ENCODE peak calls at places on chromosome 3, in seven cellular contexts. K is brain microvascular endothelial cell, B is A549, T is breast epithelium, O is heart left ventricle, V is neural progenitor cell, C is astrocyte. P is an unnamed sample.
A peak's percentile ranks its signal among the peaks of the same experiment; 100 is the strongest.

GRCh38 chr3:194285024-194285858 is 65.9 kb downstream of the CPN2 start:
- DNase-seq in B (no peak), C (peak; percentile 83), K (no peak), T (no peak), O (no peak), V (no peak), P (peak; percentile 84)

GRCh38 chr3:163543558-163544189 is 1534.6 kb downstream of the SI start:
- DNase-seq in C (no peak), K (no peak), V (no peak), T (no peak), B (no peak), O (no peak), P (no peak)

GRCh38 chr3:184164648-184165330 is 9.6 kb downstream of the DVL3 start:
- DNase-seq in T (no peak), B (no peak), K (no peak), V (no peak), C (no peak), O (no peak), P (no peak)

GRCh38 chr3:115922681-115923347 is 299.5 kb downstream of the GAP43 start:
- DNase-seq in K (peak; percentile 69), B (no peak), T (no peak), O (no peak), C (peak; percentile 54), V (peak; percentile 26), P (peak; percentile 35)

GRCh38 chr3:186985713-186986364 is 55.5 kb downstream of the ST6GAL1 start:
- DNase-seq in C (no peak), T (no peak), B (no peak), K (no peak), O (no peak), V (no peak), P (no peak)

GRCh38 chr3:198071602-198072285 is 111.7 kb downstream of the LMLN start:
- DNase-seq in K (peak; percentile 99), V (peak; percentile 35), C (peak; percentile 99), O (no peak), B (peak; percentile 28), T (no peak), P (peak; percentile 88)

GRCh38 chr3:69541059-69541471 is 155.2 kb upstream of the FRMD4B start:
- DNase-seq in B (no peak), C (no peak), O (no peak), T (peak; percentile 60), K (no peak), V (peak; percentile 76), P (peak; percentile 12)

GRCh38 chr3:172194702-172195392 is 155.5 kb downstream of the FNDC3B start:
- DNase-seq in C (peak; percentile 67), T (no peak), O (no peak), K (peak; percentile 68), B (peak; percentile 55), V (peak; percentile 74), P (peak; percentile 49)

GRCh38 chr3:119819806-119820205 is 37.9 kb downstream of the NR1I2 start:
- DNase-seq in V (no peak), T (no peak), C (no peak), K (no peak), B (no peak), O (no peak), P (peak; percentile 40)

GRCh38 chr3:177832862-177833261 is 635.6 kb upstream of the TBL1XR1 start:
- DNase-seq in C (no peak), T (no peak), V (no peak), O (no peak), K (no peak), B (no peak), P (peak; percentile 56)

GRCh38 chr3:11394397-11394796 is 122.2 kb downstream of the ATG7 start:
- DNase-seq in O (no peak), T (no peak), K (no peak), B (no peak), C (no peak), V (no peak), P (no peak)

GRCh38 chr3:26799679-26800317 is 177.2 kb downstream of the LRRC3B start:
- DNase-seq in B (no peak), T (no peak), V (peak; percentile 46), O (no peak), K (no peak), C (no peak), P (no peak)

GRCh38 chr3:16432714-16433113 is 80.8 kb downstream of the RFTN1 start:
- DNase-seq in V (no peak), O (no peak), B (no peak), T (no peak), C (no peak), K (no peak), P (no peak)

GRCh38 chr3:134852132-134852531 is 57.1 kb downstream of the EPHB1 start:
- DNase-seq in C (no peak), K (no peak), B (no peak), O (no peak), V (no peak), T (no peak), P (no peak)

GRCh38 chr3:50195501-50196252 is 4.3 kb downstream of the GNAT1 start:
- DNase-seq in V (no peak), C (no peak), B (no peak), T (no peak), O (no peak), K (no peak), P (peak; percentile 34)

GRCh38 chr3:190645932-190646331 is 132.0 kb downstream of the IL1RAP start:
- DNase-seq in K (no peak), C (no peak), O (no peak), T (no peak), B (no peak), V (no peak), P (no peak)

GRCh38 chr3:174907628-174908407 is 48.7 kb downstream of the NAALADL2 start:
- DNase-seq in O (no peak), K (no peak), C (no peak), T (no peak), V (no peak), B (no peak), P (no peak)

GRCh38 chr3:48406443-48407431 is 23.1 kb downstream of the PLXNB1 start:
- DNase-seq in V (no peak), B (no peak), C (no peak), K (no peak), T (peak; percentile 15), O (no peak), P (no peak)

GRCh38 chr3:185688808-185689207 is 102.7 kb downstream of the SENP2 start:
- DNase-seq in B (peak; percentile 84), K (peak; percentile 99), O (no peak), V (no peak), C (peak; percentile 98), T (peak; percentile 29), P (peak; percentile 99)

GRCh38 chr3:101042996-101043686 is 49.9 kb upstream of the ABI3BP start:
- DNase-seq in T (no peak), C (peak; percentile 33), B (no peak), K (no peak), O (no peak), V (no peak), P (peak; percentile 74)

GRCh38 chr3:77873599-77873998 is 833.7 kb downstream of the ROBO2 start:
- DNase-seq in C (no peak), V (no peak), T (no peak), O (no peak), B (no peak), K (no peak), P (no peak)

GRCh38 chr3:98557324-98558010 is 25.7 kb downstream of the GPR15 start:
- DNase-seq in T (no peak), V (no peak), C (no peak), K (no peak), B (no peak), O (no peak), P (no peak)

GRCh38 chr3:132222868-132223538 is 94.2 kb upstream of the ACP3 start:
- DNase-seq in T (no peak), B (no peak), V (peak; percentile 20), C (no peak), O (no peak), K (no peak), P (no peak)

GRCh38 chr3:58341376-58341775 is 8.7 kb downstream of the PXK start:
- DNase-seq in C (no peak), V (no peak), T (no peak), K (no peak), O (no peak), B (no peak), P (peak; percentile 51)

GRCh38 chr3:116139607-116140006 is 305.7 kb downstream of the LSAMP start:
- DNase-seq in K (peak; percentile 7), B (no peak), V (no peak), O (no peak), T (no peak), C (no peak), P (no peak)

GRCh38 chr3:153163349-153164008 is 1.5 kb downstream of the RAP2B start:
- DNase-seq in T (no peak), V (no peak), C (peak; percentile 39), K (no peak), B (no peak), O (no peak), P (peak; percentile 36)
- H3K4me3 ChIP-seq in T (peak overlapping the region; percentile 91), V (peak overlapping the region; percentile 97), C (peak overlapping the region; percentile 97), K (peak overlapping the region; percentile 95), B (peak overlapping the region; percentile 91), O (peak overlapping the region; percentile 81), P (peak overlapping the region; percentile 95)

GRCh38 chr3:12831582-12831866 is 9.8 kb downstream of the RPL32 start:
- DNase-seq in V (no peak), B (no peak), O (no peak), C (no peak), K (no peak), T (no peak), P (no peak)

GRCh38 chr3:12832350-12833225 is 8.8 kb downstream of the RPL32 start:
- DNase-seq in K (no peak), O (no peak), T (no peak), C (no peak), V (no peak), B (no peak), P (no peak)

GRCh38 chr3:12829886-12830784 is 11.2 kb downstream of the RPL32 start:
- DNase-seq in B (no peak), K (no peak), O (no peak), C (no peak), T (no peak), V (no peak), P (no peak)

GRCh38 chr3:12829404-12829803 is 12.0 kb downstream of the RPL32 start:
- DNase-seq in K (no peak), B (no peak), T (no peak), C (no peak), V (no peak), O (no peak), P (no peak)

GRCh38 chr3:12830785-12831581 is 10.4 kb downstream of the RPL32 start:
- DNase-seq in K (no peak), B (no peak), T (no peak), V (no peak), O (no peak), C (no peak), P (no peak)
- TF ChIP-seq CTCF in K (peak; percentile 39), B (no peak), T (no peak), V (peak; percentile 24), O (no peak), C (peak; percentile 33), P (peak; percentile 25)

DNA sequence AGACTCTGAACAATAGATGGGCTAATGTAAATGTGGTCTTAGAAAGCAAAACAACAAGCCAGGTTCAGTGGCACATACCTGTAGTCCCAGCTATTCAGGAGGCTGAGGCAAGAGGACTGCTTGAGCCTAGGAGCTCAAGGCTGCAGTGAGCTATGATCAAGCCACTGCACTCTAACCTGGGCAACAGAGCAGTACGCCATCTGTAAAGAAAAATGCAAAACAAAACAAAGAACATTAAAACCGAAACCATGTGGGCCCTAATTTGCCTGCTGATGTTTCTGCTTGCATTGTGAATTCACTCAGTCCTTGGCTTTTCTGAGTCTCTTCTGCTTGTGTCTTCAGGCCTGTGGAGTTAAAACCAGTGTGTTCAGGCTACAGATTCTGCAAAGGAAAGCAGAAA is 56.7 kb downstream of the CCNL1 start:
- DNase-seq in C (no peak), K (no peak), T (no peak), B (no peak), V (no peak), O (no peak), P (no peak)
- H3K4me3 ChIP-seq in C (no peak overlapping the region), K (no peak overlapping the region), T (no peak overlapping the region), B (no peak overlapping the region), V (no peak overlapping the region), O (no peak overlapping the region), P (no peak overlapping the region)

GRCh38 chr3:29515451-29515850 is 234.6 kb downstream of the RBMS3 start:
- DNase-seq in V (no peak), C (peak; percentile 78), O (no peak), B (no peak), K (peak; percentile 43), T (no peak), P (peak; percentile 69)
- TF ChIP-seq CTCF in V (no peak), C (no peak), O (no peak), B (no peak), K (no peak), T (no peak), P (no peak)